ENCODE peak calls at places on chromosome 11, in nine cellular contexts. One of them, this sample, is unnamed.

GRCh38 chr11:68923614-68924013 is 19.9 kb downstream of the IGHMBP2 start:
- DNase-seq in germinal center: no peak
- DNase-seq in central memory CD4-positive, alpha-beta T cell: no peak
- DNase-seq in Kasumi-1: no peak
- DNase-seq in foreskin fibroblast: no peak
- DNase-seq in HEK293T: no peak
- DNase-seq in neural progenitor cell: no peak
- DNase-seq in stimulated activated CD4-positive, alpha-beta T cell treated with anti-CD3 and anti-CD28 coated beads, TNF-alpha, amount 100 ng/mL, for 48 hours: no peak
- DNase-seq in T-cell: no peak
- DNase-seq in this sample: no peak

GRCh38 chr11:126025822-126026221 is 36.8 kb downstream of the CDON start:
- DNase-seq in Kasumi-1: no peak
- DNase-seq in stimulated activated CD4-positive, alpha-beta T cell treated with anti-CD3 and anti-CD28 coated beads, TNF-alpha, amount 100 ng/mL, for 48 hours: no peak
- DNase-seq in T-cell: no peak
- DNase-seq in HEK293T: no peak
- DNase-seq in neural progenitor cell: no peak
- DNase-seq in central memory CD4-positive, alpha-beta T cell: no peak
- DNase-seq in foreskin fibroblast: no peak
- DNase-seq in germinal center: no peak
- DNase-seq in this sample: no peak

GRCh38 chr11:124799384-124800225 is 601 bp downstream of the MSANTD2 start:
- DNase-seq in central memory CD4-positive, alpha-beta T cell: peak
- DNase-seq in stimulated activated CD4-positive, alpha-beta T cell treated with anti-CD3 and anti-CD28 coated beads, TNF-alpha, amount 100 ng/mL, for 48 hours: peak
- DNase-seq in HEK293T: peak
- DNase-seq in foreskin fibroblast: peak
- DNase-seq in germinal center: peak
- DNase-seq in T-cell: peak
- DNase-seq in Kasumi-1: peak
- DNase-seq in neural progenitor cell: peak
- DNase-seq in this sample: peak

GRCh38 chr11:73210916-73211667 is 7.0 kb upstream of the P2RY2 start:
- DNase-seq in foreskin fibroblast: no peak
- DNase-seq in Kasumi-1: no peak
- DNase-seq in T-cell: no peak
- DNase-seq in stimulated activated CD4-positive, alpha-beta T cell treated with anti-CD3 and anti-CD28 coated beads, TNF-alpha, amount 100 ng/mL, for 48 hours: no peak
- DNase-seq in neural progenitor cell: no peak
- DNase-seq in central memory CD4-positive, alpha-beta T cell: no peak
- DNase-seq in germinal center: no peak
- DNase-seq in HEK293T: no peak
- DNase-seq in this sample: no peak

GRCh38 chr11:102974552-102975280 is 19.2 kb upstream of the MMP13 start:
- DNase-seq in stimulated activated CD4-positive, alpha-beta T cell treated with anti-CD3 and anti-CD28 coated beads, TNF-alpha, amount 100 ng/mL, for 48 hours: no peak
- DNase-seq in neural progenitor cell: no peak
- DNase-seq in foreskin fibroblast: peak
- DNase-seq in Kasumi-1: no peak
- DNase-seq in HEK293T: no peak
- DNase-seq in T-cell: no peak
- DNase-seq in germinal center: no peak
- DNase-seq in central memory CD4-positive, alpha-beta T cell: no peak
- DNase-seq in this sample: no peak

GRCh38 chr11:19244621-19245020 is 3.9 kb upstream of the E2F8 start:
- DNase-seq in HEK293T: no peak
- DNase-seq in germinal center: no peak
- DNase-seq in foreskin fibroblast: no peak
- DNase-seq in Kasumi-1: no peak
- DNase-seq in T-cell: no peak
- DNase-seq in neural progenitor cell: no peak
- DNase-seq in stimulated activated CD4-positive, alpha-beta T cell treated with anti-CD3 and anti-CD28 coated beads, TNF-alpha, amount 100 ng/mL, for 48 hours: no peak
- DNase-seq in central memory CD4-positive, alpha-beta T cell: no peak
- DNase-seq in this sample: no peak

GRCh38 chr11:628056-628455 is 1.1 kb upstream of the SCT start:
- DNase-seq in stimulated activated CD4-positive, alpha-beta T cell treated with anti-CD3 and anti-CD28 coated beads, TNF-alpha, amount 100 ng/mL, for 48 hours: no peak
- DNase-seq in T-cell: no peak
- DNase-seq in central memory CD4-positive, alpha-beta T cell: no peak
- DNase-seq in HEK293T: no peak
- DNase-seq in foreskin fibroblast: no peak
- DNase-seq in Kasumi-1: no peak
- DNase-seq in germinal center: no peak
- DNase-seq in neural progenitor cell: no peak
- DNase-seq in this sample: no peak

GRCh38 chr11:41175304-41175972 is 284.0 kb downstream of the LRRC4C start:
- DNase-seq in neural progenitor cell: peak
- DNase-seq in germinal center: no peak
- DNase-seq in central memory CD4-positive, alpha-beta T cell: no peak
- DNase-seq in Kasumi-1: no peak
- DNase-seq in stimulated activated CD4-positive, alpha-beta T cell treated with anti-CD3 and anti-CD28 coated beads, TNF-alpha, amount 100 ng/mL, for 48 hours: no peak
- DNase-seq in HEK293T: no peak
- DNase-seq in foreskin fibroblast: no peak
- DNase-seq in T-cell: no peak
- DNase-seq in this sample: peak

GRCh38 chr11:17003426-17003825 is 10.8 kb downstream of the PLEKHA7 start:
- DNase-seq in central memory CD4-positive, alpha-beta T cell: no peak
- DNase-seq in stimulated activated CD4-positive, alpha-beta T cell treated with anti-CD3 and anti-CD28 coated beads, TNF-alpha, amount 100 ng/mL, for 48 hours: no peak
- DNase-seq in germinal center: no peak
- DNase-seq in T-cell: no peak
- DNase-seq in HEK293T: no peak
- DNase-seq in neural progenitor cell: no peak
- DNase-seq in Kasumi-1: no peak
- DNase-seq in foreskin fibroblast: no peak
- DNase-seq in this sample: no peak

GRCh38 chr11:72814139-72814830 is at the start of gene ATG16L2:
- DNase-seq in central memory CD4-positive, alpha-beta T cell: peak
- DNase-seq in Kasumi-1: peak
- DNase-seq in neural progenitor cell: peak
- DNase-seq in foreskin fibroblast: peak
- DNase-seq in germinal center: peak
- DNase-seq in stimulated activated CD4-positive, alpha-beta T cell treated with anti-CD3 and anti-CD28 coated beads, TNF-alpha, amount 100 ng/mL, for 48 hours: peak
- DNase-seq in HEK293T: peak
- DNase-seq in T-cell: peak
- DNase-seq in this sample: peak

GRCh38 chr11:26677566-26677965 is 44.3 kb downstream of the SLC5A12 start:
- DNase-seq in neural progenitor cell: no peak
- DNase-seq in foreskin fibroblast: no peak
- DNase-seq in Kasumi-1: no peak
- DNase-seq in HEK293T: no peak
- DNase-seq in central memory CD4-positive, alpha-beta T cell: no peak
- DNase-seq in stimulated activated CD4-positive, alpha-beta T cell treated with anti-CD3 and anti-CD28 coated beads, TNF-alpha, amount 100 ng/mL, for 48 hours: no peak
- DNase-seq in T-cell: no peak
- DNase-seq in germinal center: no peak
- DNase-seq in this sample: no peak

GRCh38 chr11:35029979-35030378 is 109.0 kb upstream of the CD44 start:
- DNase-seq in foreskin fibroblast: peak
- DNase-seq in germinal center: no peak
- DNase-seq in HEK293T: no peak
- DNase-seq in T-cell: no peak
- DNase-seq in neural progenitor cell: no peak
- DNase-seq in central memory CD4-positive, alpha-beta T cell: no peak
- DNase-seq in stimulated activated CD4-positive, alpha-beta T cell treated with anti-CD3 and anti-CD28 coated beads, TNF-alpha, amount 100 ng/mL, for 48 hours: no peak
- DNase-seq in Kasumi-1: peak
- DNase-seq in this sample: no peak

GRCh38 chr11:27703453-27703852 is 3.2 kb upstream of the BDNF start:
- DNase-seq in central memory CD4-positive, alpha-beta T cell: no peak
- DNase-seq in Kasumi-1: no peak
- DNase-seq in stimulated activated CD4-positive, alpha-beta T cell treated with anti-CD3 and anti-CD28 coated beads, TNF-alpha, amount 100 ng/mL, for 48 hours: no peak
- DNase-seq in HEK293T: no peak
- DNase-seq in T-cell: no peak
- DNase-seq in neural progenitor cell: no peak
- DNase-seq in foreskin fibroblast: peak
- DNase-seq in germinal center: no peak
- DNase-seq in this sample: no peak

GRCh38 chr11:96207459-96208449 is 135.2 kb downstream of the MAML2 start:
- DNase-seq in neural progenitor cell: no peak
- DNase-seq in stimulated activated CD4-positive, alpha-beta T cell treated with anti-CD3 and anti-CD28 coated beads, TNF-alpha, amount 100 ng/mL, for 48 hours: no peak
- DNase-seq in HEK293T: no peak
- DNase-seq in germinal center: no peak
- DNase-seq in foreskin fibroblast: peak
- DNase-seq in central memory CD4-positive, alpha-beta T cell: peak
- DNase-seq in T-cell: peak
- DNase-seq in Kasumi-1: peak
- DNase-seq in this sample: no peak

GRCh38 chr11:17599460-17599925 is 52.4 kb downstream of the OTOG start:
- DNase-seq in stimulated activated CD4-positive, alpha-beta T cell treated with anti-CD3 and anti-CD28 coated beads, TNF-alpha, amount 100 ng/mL, for 48 hours: no peak
- DNase-seq in germinal center: no peak
- DNase-seq in central memory CD4-positive, alpha-beta T cell: no peak
- DNase-seq in neural progenitor cell: no peak
- DNase-seq in HEK293T: no peak
- DNase-seq in T-cell: no peak
- DNase-seq in Kasumi-1: no peak
- DNase-seq in foreskin fibroblast: no peak
- DNase-seq in this sample: no peak

GRCh38 chr11:115933564-115933963 is 429.3 kb upstream of the CADM1 start:
- DNase-seq in central memory CD4-positive, alpha-beta T cell: no peak
- DNase-seq in HEK293T: no peak
- DNase-seq in T-cell: no peak
- DNase-seq in foreskin fibroblast: no peak
- DNase-seq in stimulated activated CD4-positive, alpha-beta T cell treated with anti-CD3 and anti-CD28 coated beads, TNF-alpha, amount 100 ng/mL, for 48 hours: no peak
- DNase-seq in neural progenitor cell: no peak
- DNase-seq in Kasumi-1: no peak
- DNase-seq in germinal center: no peak
- DNase-seq in this sample: no peak

GRCh38 chr11:59173080-59173963 is 1.4 kb downstream of the DTX4 start:
- DNase-seq in HEK293T: no peak
- DNase-seq in central memory CD4-positive, alpha-beta T cell: no peak
- DNase-seq in foreskin fibroblast: peak
- DNase-seq in stimulated activated CD4-positive, alpha-beta T cell treated with anti-CD3 and anti-CD28 coated beads, TNF-alpha, amount 100 ng/mL, for 48 hours: no peak
- DNase-seq in neural progenitor cell: peak
- DNase-seq in germinal center: no peak
- DNase-seq in T-cell: no peak
- DNase-seq in Kasumi-1: no peak
- DNase-seq in this sample: peak

GRCh38 chr11:88292156-88292844 is 45.2 kb downstream of the CTSC start:
- DNase-seq in HEK293T: no peak
- DNase-seq in stimulated activated CD4-positive, alpha-beta T cell treated with anti-CD3 and anti-CD28 coated beads, TNF-alpha, amount 100 ng/mL, for 48 hours: no peak
- DNase-seq in T-cell: no peak
- DNase-seq in germinal center: no peak
- DNase-seq in neural progenitor cell: no peak
- DNase-seq in Kasumi-1: no peak
- DNase-seq in foreskin fibroblast: peak
- DNase-seq in central memory CD4-positive, alpha-beta T cell: no peak
- DNase-seq in this sample: no peak

GRCh38 chr11:44977493-44977984 is 26.9 kb upstream of the TP53I11 start:
- DNase-seq in Kasumi-1: peak
- DNase-seq in germinal center: no peak
- DNase-seq in HEK293T: peak
- DNase-seq in foreskin fibroblast: no peak
- DNase-seq in central memory CD4-positive, alpha-beta T cell: peak
- DNase-seq in T-cell: no peak
- DNase-seq in neural progenitor cell: peak
- DNase-seq in stimulated activated CD4-positive, alpha-beta T cell treated with anti-CD3 and anti-CD28 coated beads, TNF-alpha, amount 100 ng/mL, for 48 hours: no peak
- DNase-seq in this sample: peak